ENCODE peak calls at places on chromosomes 2 and 18, in seven cellular contexts. T, Z, U, B, L, A and X are unnamed samples.

GRCh38 chr2:160157861-160158813 is 41.9 kb downstream of the ITGB6 start:
- DNase-seq in T (no peak), Z (peak; percentile 51), U (no peak), B (no peak), L (no peak), A (peak; percentile 4), X (no peak)

GRCh38 chr2:3114406-3115185 is 263.0 kb downstream of the EIPR1 start:
- DNase-seq in T (no peak), Z (no peak), U (no peak), B (no peak), L (no peak), A (no peak), X (peak; percentile 27)

GRCh38 chr2:162506706-162507105 is 162.8 kb downstream of the GCA start:
- DNase-seq in T (no peak), Z (no peak), U (no peak), B (no peak), L (no peak), A (no peak), X (no peak)

GRCh38 chr2:176751314-176751713 is 461.3 kb upstream of the HNRNPA3 start:
- DNase-seq in T (no peak), Z (no peak), U (no peak), B (no peak), L (no peak), A (no peak), X (no peak)

GRCh38 chr2:113370478-113371091 is 66.9 kb upstream of the ZNG1B start:
- DNase-seq in T (peak; percentile 54), Z (peak; percentile 73), U (peak; percentile 83), B (peak; percentile 30), L (peak; percentile 74), A (peak; percentile 84), X (peak; percentile 66)

GRCh38 chr2:8584174-8585066 is 97.4 kb upstream of the ID2 start:
- DNase-seq in T (no peak), Z (no peak), U (no peak), B (no peak), L (no peak), A (no peak), X (no peak)

GRCh38 chr2:214135966-214136365 is 274.9 kb upstream of the VWC2L start:
- DNase-seq in T (no peak), Z (peak; percentile 17), U (no peak), B (no peak), L (no peak), A (no peak), X (no peak)

GRCh38 chr2:172293952-172294351 is 133.4 kb upstream of the ITGA6 start:
- DNase-seq in T (no peak), Z (no peak), U (peak; percentile 79), B (peak; percentile 14), L (no peak), A (no peak), X (no peak)

GRCh38 chr2:40103590-40103989 is 324.5 kb upstream of the THUMPD2 start:
- DNase-seq in T (no peak), Z (peak; percentile 77), U (no peak), B (peak; percentile 62), L (no peak), A (no peak), X (no peak)

GRCh38 chr2:217340176-217340575 is 480.3 kb upstream of the TNP1 start:
- DNase-seq in T (no peak), Z (no peak), U (no peak), B (no peak), L (no peak), A (no peak), X (no peak)

GRCh38 chr2:237558918-237559645 is 7.3 kb upstream of the PRLH start:
- DNase-seq in T (no peak), Z (peak; percentile 91), U (peak; percentile 86), B (peak; percentile 42), L (peak; percentile 92), A (peak; percentile 97), X (no peak)

GRCh38 chr2:130327703-130328527 is 14.8 kb upstream of the IMP4 start:
- DNase-seq in T (no peak), Z (peak; percentile 73), U (no peak), B (no peak), L (peak; percentile 16), A (peak; percentile 73), X (peak; percentile 13)

GRCh38 chr2:178101321-178102079 is 10.7 kb upstream of the RBM45 start:
- DNase-seq in T (no peak), Z (peak; percentile 14), U (no peak), B (no peak), L (no peak), A (peak; percentile 5), X (no peak)

GRCh38 chr2:105403785-105404698 is 5.2 kb upstream of the FHL2 start:
- DNase-seq in T (no peak), Z (peak; percentile 98), U (no peak), B (no peak), L (peak; percentile 15), A (peak; percentile 85), X (no peak)

GRCh38 chr18:7668392-7668791 is 101.3 kb downstream of the PTPRM start:
- DNase-seq in T (no peak), Z (no peak), U (no peak), B (no peak), L (no peak), A (peak; percentile 17), X (no peak)

GRCh38 chr2:203586151-203586550 is 51.0 kb upstream of the RAPH1 start:
- DNase-seq in T (no peak), Z (no peak), U (no peak), B (no peak), L (no peak), A (no peak), X (no peak)

GRCh38 chr2:55430536-55430935 is 10.9 kb upstream of the CCDC88A start:
- DNase-seq in T (no peak), Z (no peak), U (no peak), B (no peak), L (no peak), A (no peak), X (no peak)

GRCh38 chr18:50473896-50474295 is 86.0 kb upstream of the MAPK4 start:
- DNase-seq in T (no peak), Z (no peak), U (peak; percentile 5), B (no peak), L (no peak), A (no peak), X (no peak)

GRCh38 chr2:101752708-101753107 is 55.2 kb downstream of the MAP4K4 start:
- DNase-seq in T (peak; percentile 53), Z (no peak), U (no peak), B (no peak), L (no peak), A (no peak), X (no peak)

GRCh38 chr2:48270209-48270608 is 259.7 kb upstream of the STON1 start:
- DNase-seq in T (no peak), Z (no peak), U (no peak), B (no peak), L (no peak), A (no peak), X (no peak)

GRCh38 chr2:203730076-203730729 is 23.8 kb downstream of the CD28 start:
- DNase-seq in T (no peak), Z (no peak), U (no peak), B (no peak), L (no peak), A (peak; percentile 48), X (no peak)

GRCh38 chr2:189131986-189132385 is 47.6 kb downstream of the COL5A2 start:
- DNase-seq in T (no peak), Z (no peak), U (no peak), B (no peak), L (no peak), A (no peak), X (no peak)

GRCh38 chr2:207230261-207231105 is 64.7 kb upstream of the KLF7 start:
- DNase-seq in T (no peak), Z (peak; percentile 35), U (no peak), B (no peak), L (peak; percentile 41), A (no peak), X (peak; percentile 62)

GRCh38 chr2:30208453-30208852 is 22.9 kb upstream of the LBH start:
- DNase-seq in T (peak; percentile 49), Z (peak; percentile 56), U (peak; percentile 71), B (peak; percentile 52), L (peak; percentile 38), A (peak; percentile 75), X (peak; percentile 57)

GRCh38 chr2:9114457-9114856 is 92.2 kb upstream of the ASAP2 start:
- DNase-seq in T (no peak), Z (no peak), U (no peak), B (no peak), L (no peak), A (no peak), X (no peak)

GRCh38 chr2:104734937-104735586 is 118.9 kb upstream of the POU3F3 start:
- DNase-seq in T (no peak), Z (no peak), U (no peak), B (no peak), L (peak; percentile 18), A (peak; percentile 61), X (no peak)

GRCh38 chr2:118443596-118443995 is 355.3 kb downstream of the INSIG2 start:
- DNase-seq in T (no peak), Z (peak; percentile 1), U (no peak), B (no peak), L (no peak), A (peak; percentile 1), X (no peak)

GRCh38 chr2:72781500-72781899 is 44.3 kb downstream of the EXOC6B start:
- DNase-seq in T (no peak), Z (peak; percentile 12), U (no peak), B (no peak), L (no peak), A (no peak), X (no peak)

GRCh38 chr2:230218411-230218810 is 1.4 kb downstream of the SP110 start:
- DNase-seq in T (no peak), Z (peak; percentile 9), U (no peak), B (no peak), L (no peak), A (no peak), X (no peak)

GRCh38 chr2:183164111-183165015 is 40.1 kb downstream of the NUP35 start:
- DNase-seq in T (no peak), Z (peak; percentile 49), U (no peak), B (no peak), L (no peak), A (peak; percentile 74), X (no peak)

GRCh38 chr2:12862541-12862940 is 145.8 kb downstream of the TRIB2 start:
- DNase-seq in T (no peak), Z (no peak), U (no peak), B (no peak), L (no peak), A (no peak), X (no peak)

GRCh38 chr18:41396861-41397260 is 558.2 kb upstream of the PIK3C3 start:
- DNase-seq in T (no peak), Z (no peak), U (no peak), B (no peak), L (no peak), A (no peak), X (no peak)